ENCODE peak calls at places on chromosomes 5 and 9, in five cellular contexts. V is heart right ventricle; X is adipocyte; L is stimulated activated CD4-positive, alpha-beta T cell treated with anti-CD3 and anti-CD28 coated beads, Interleukin-12 subunit alpha, Interleukin-12 subunit beta, amount 100 ng/mL, for 4 hours; M is mammary epithelial cell. A is an unnamed sample.

GRCh38 chr9:3968891-3969290 is 331.0 kb downstream of the GLIS3 start:
- DNase-seq in V (no peak), X (no peak), L (no peak), M (peak; percentile 94), A (peak; percentile 31)

GRCh38 chr9:127162567-127163365 is 40.3 kb upstream of the ANGPTL2 start:
- DNase-seq in V (no peak), X (no peak), L (no peak), M (no peak), A (no peak)

GRCh38 chr9:93603011-93603410 is 26.6 kb downstream of the PHF2 start:
- DNase-seq in V (no peak), X (no peak), L (no peak), M (no peak), A (no peak)

GRCh38 chr5:172789687-172790495 is 18.9 kb upstream of the DUSP1 start:
- DNase-seq in V (no peak), X (peak; percentile 50), L (no peak), M (no peak), A (no peak)

GRCh38 chr5:173707392-173707791 is 90.9 kb upstream of the BOD1 start:
- DNase-seq in V (peak; percentile 53), X (peak; percentile 35), L (no peak), M (peak; percentile 84), A (peak; percentile 42)

GRCh38 chr9:128503870-128504269 is 649 bp upstream of the GLE1 start:
- DNase-seq in V (peak; percentile 22), X (peak; percentile 42), L (no peak), M (peak; percentile 23), A (peak; percentile 3)

GRCh38 chr9:93452710-93453046 is 703 bp downstream of the FAM120AOS start:
- DNase-seq in V (no peak), X (peak; percentile 61), L (no peak), M (peak; percentile 22), A (no peak)

GRCh38 chr9:92759990-92760893 is 4.4 kb downstream of the BICD2 start:
- DNase-seq in V (peak; percentile 78), X (no peak), L (no peak), M (no peak), A (no peak)

GRCh38 chr9:88852794-88853193 is 138.5 kb upstream of the S1PR3 start:
- DNase-seq in V (no peak), X (peak; percentile 95), L (no peak), M (peak; percentile 92), A (peak; percentile 83)

GRCh38 chr9:114899461-114899860 is 30.9 kb downstream of the TNFSF8 start:
- DNase-seq in V (no peak), X (peak; percentile 73), L (no peak), M (no peak), A (no peak)

GRCh38 chr9:33686942-33687341 is 108.4 kb upstream of the PRSS3 start:
- DNase-seq in V (no peak), X (no peak), L (no peak), M (no peak), A (no peak)

GRCh38 chr9:7988644-7989280 is 189.2 kb upstream of the DMAC1 start:
- DNase-seq in V (no peak), X (no peak), L (no peak), M (no peak), A (no peak)

GRCh38 chr9:134040176-134040565 is 14.9 kb downstream of the BRD3OS start:
- DNase-seq in V (no peak), X (no peak), L (no peak), M (no peak), A (no peak)

GRCh38 chr9:20568406-20568805 is 53.9 kb downstream of the MLLT3 start:
- DNase-seq in V (no peak), X (peak; percentile 54), L (no peak), M (no peak), A (no peak)

GRCh38 chr5:3325206-3325605 is 270.4 kb upstream of the IRX1 start:
- DNase-seq in V (peak; percentile 32), X (no peak), L (no peak), M (peak; percentile 59), A (peak; percentile 78)

GRCh38 chr5:33195431-33196128 is 245.2 kb upstream of the TARS1 start:
- DNase-seq in V (no peak), X (peak; percentile 76), L (no peak), M (peak; percentile 3), A (peak; percentile 34)